ENCODE peak calls at places on chromosomes 2 and 18, in five cellular contexts. A, F, K, O and I are unnamed samples.

GRCh38 chr2:167271941-167272340 is 383.7 kb downstream of the XIRP2 start:
- DNase-seq in O (no peak), A (no peak), F (peak; percentile 33), K (peak; percentile 24), I (no peak)

GRCh38 chr18:77059294-77059916 is 73.2 kb downstream of the MBP start:
- DNase-seq in A (no peak), O (no peak), F (peak; percentile 91), K (peak; percentile 77), I (no peak)

GRCh38 chr2:222300725-222301295 is 2.0 kb upstream of the PAX3 start:
- DNase-seq in A (no peak), F (no peak), K (peak; percentile 51), O (no peak), I (no peak)

GRCh38 chr2:173087793-173088493 is 12.3 kb downstream of the MAP3K20 start:
- DNase-seq in F (no peak), K (no peak), A (no peak), O (no peak), I (no peak)

GRCh38 chr18:59623456-59624383 is 73.5 kb downstream of the CCBE1 start:
- DNase-seq in A (no peak), K (peak; percentile 53), O (peak; percentile 82), F (peak; percentile 45), I (no peak)

GRCh38 chr2:47503481-47504070 is 100.6 kb downstream of the MSH2 start:
- DNase-seq in K (no peak), O (no peak), F (no peak), A (no peak), I (no peak)

GRCh38 chr18:32284284-32284683 is 94.4 kb downstream of the MEP1B start:
- DNase-seq in O (no peak), F (peak; percentile 3), A (no peak), K (peak; percentile 45), I (no peak)

GRCh38 chr18:68402784-68403183 is 312.1 kb downstream of the TMX3 start:
- DNase-seq in A (no peak), K (no peak), F (no peak), O (no peak), I (no peak)

GRCh38 chr2:186065491-186065890 is 326.9 kb downstream of the FSIP2 start:
- DNase-seq in O (no peak), F (no peak), K (no peak), A (no peak), I (no peak)

GRCh38 chr2:144518744-144519596 is 949 bp downstream of the ZEB2 start:
- DNase-seq in O (no peak), A (no peak), F (no peak), K (peak; percentile 50), I (no peak)

GRCh38 chr18:21261352-21261751 is 19.3 kb downstream of the GREB1L start:
- DNase-seq in A (no peak), F (no peak), O (no peak), K (no peak), I (no peak)

GRCh38 chr2:159895258-159896209 is 97.5 kb upstream of the CD302 start:
- DNase-seq in K (no peak), F (peak; percentile 34), A (no peak), O (no peak), I (no peak)

GRCh38 chr2:157246212-157247067 is 11.1 kb upstream of the GALNT5 start:
- DNase-seq in O (peak; percentile 85), A (peak; percentile 59), K (peak; percentile 92), F (peak; percentile 85), I (peak; percentile 79)

GRCh38 chr2:129587426-129588064 is 391.9 kb upstream of the RAB6C start:
- DNase-seq in K (no peak), F (no peak), O (no peak), A (no peak), I (no peak)
- TF ChIP-seq CTCF in K (no peak), F (no peak), O (no peak), A (no peak), I (no peak)

GRCh38 chr18:44126598-44126997 is 554.1 kb upstream of the SETBP1 start:
- DNase-seq in A (no peak), O (no peak), F (no peak), K (no peak), I (no peak)

GRCh38 chr18:44134447-44134846 is 546.2 kb upstream of the SETBP1 start:
- DNase-seq in K (no peak), O (no peak), F (no peak), A (no peak), I (no peak)

GRCh38 chr18:44128365-44128764 is 552.3 kb upstream of the SETBP1 start:
- DNase-seq in F (peak; percentile 48), K (peak; percentile 33), A (no peak), O (no peak), I (no peak)

GRCh38 chr18:44133483-44133882 is 547.2 kb upstream of the SETBP1 start:
- DNase-seq in O (no peak), A (no peak), K (no peak), F (no peak), I (no peak)

DNA sequence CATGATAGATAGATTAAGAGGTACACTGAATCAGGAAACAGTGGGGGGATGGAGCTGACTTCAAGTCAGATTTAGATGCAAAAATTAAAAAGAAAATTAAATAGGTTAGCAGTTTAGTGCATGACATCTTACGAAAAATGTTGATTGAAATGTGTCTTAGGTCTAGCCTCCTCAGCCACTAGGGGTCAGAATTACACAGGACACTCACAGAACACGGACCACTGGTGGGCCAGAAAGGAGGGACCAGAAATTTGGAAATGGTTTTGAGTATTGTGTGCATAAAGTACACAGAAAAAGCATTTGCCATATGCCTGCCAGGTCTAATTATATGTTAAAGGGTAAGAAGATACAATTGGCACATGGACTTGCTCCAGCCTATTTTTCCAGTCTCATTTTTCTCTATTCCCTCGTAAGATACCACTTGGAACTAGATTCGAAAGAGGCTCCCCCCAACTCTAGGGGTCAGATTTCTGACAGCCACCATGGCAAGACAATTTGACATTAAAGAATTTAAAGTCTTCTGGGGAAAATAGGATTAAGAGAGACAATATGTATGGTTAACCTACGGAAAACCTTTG is 550.2 kb upstream of the SETBP1 start:
- DNase-seq in K (peak; percentile 53), F (peak; percentile 57), O (peak; percentile 27), A (no peak), I (no peak)
- TF ChIP-seq CTCF in K (peak; percentile 75), F (peak; percentile 83), O (peak; percentile 79), A (peak; percentile 65), I (peak; percentile 65)

GRCh38 chr2:10427568-10427975 is 20.6 kb downstream of the ODC1 start:
- DNase-seq in F (no peak), O (no peak), A (no peak), K (no peak), I (no peak)
- TF ChIP-seq CTCF in F (no peak), O (no peak), A (no peak), K (no peak), I (no peak)

DNA sequence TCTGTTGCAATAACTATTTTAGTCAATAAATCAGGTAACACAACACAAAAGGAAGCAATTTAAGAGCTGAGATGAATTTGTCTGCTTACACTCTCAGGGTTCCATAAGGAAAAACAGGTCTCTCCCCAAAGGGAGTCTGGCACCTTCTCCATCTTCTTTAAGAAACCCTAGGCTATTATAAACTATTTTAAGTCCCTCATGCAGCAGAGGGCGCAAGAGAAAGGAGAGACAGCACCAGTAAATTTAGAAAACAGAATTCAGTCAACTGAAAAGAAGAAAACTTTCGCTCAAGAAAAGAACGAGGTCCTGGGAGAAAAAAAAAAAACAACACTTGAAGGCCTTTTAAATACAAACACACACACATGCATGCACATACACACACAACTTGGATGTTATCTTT is 19.1 kb downstream of the SULT1C4 start:
- DNase-seq in O (no peak), F (peak; percentile 23), K (peak; percentile 42), A (no peak), I (peak; percentile 7)
- TF ChIP-seq CTCF in O (peak; percentile 24), F (peak; percentile 46), K (peak; percentile 28), A (peak; percentile 34), I (peak; percentile 48)

GRCh38 chr2:170123593-170123992 is 54.4 kb upstream of the MYO3B start:
- DNase-seq in F (no peak), K (peak; percentile 3), A (peak; percentile 39), O (no peak), I (no peak)
- TF ChIP-seq CTCF in F (no peak), K (peak; percentile 0), A (peak; percentile 19), O (peak; percentile 9), I (no peak)

GRCh38 chr2:207351171-207351570 is 178.6 kb upstream of the CREB1 start:
- DNase-seq in F (no peak), A (no peak), K (no peak), O (no peak), I (no peak)

GRCh38 chr2:207353836-207354235 is 175.9 kb upstream of the CREB1 start:
- DNase-seq in K (no peak), A (no peak), F (no peak), O (no peak), I (no peak)

GRCh38 chr2:207354466-207354865 is 175.3 kb upstream of the CREB1 start:
- DNase-seq in A (no peak), O (no peak), F (no peak), K (no peak), I (no peak)

GRCh38 chr2:207356604-207357003 is 173.2 kb upstream of the CREB1 start:
- DNase-seq in O (no peak), A (no peak), K (no peak), F (no peak), I (no peak)

DNA sequence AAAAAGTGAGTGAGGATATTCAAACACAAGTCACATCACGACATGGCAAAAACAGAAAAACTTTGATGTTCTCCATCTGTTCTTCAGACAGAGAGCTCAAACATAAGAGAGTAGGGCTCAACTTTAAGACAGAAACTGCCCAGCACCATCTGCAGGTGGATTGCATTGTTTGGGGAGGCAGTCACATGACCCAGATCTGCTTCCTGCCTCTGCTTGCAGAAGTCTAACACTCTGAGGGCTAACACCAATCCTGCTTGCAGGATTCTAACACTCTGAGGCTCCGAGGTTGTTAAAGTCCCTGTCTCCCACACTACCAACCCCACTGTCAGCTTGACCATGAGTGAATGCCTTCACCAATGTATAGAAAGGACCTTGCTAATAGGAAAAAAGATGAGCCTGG is 176.8 kb upstream of the CREB1 start:
- DNase-seq in K (no peak), A (peak; percentile 11), O (no peak), F (no peak), I (no peak)
- TF ChIP-seq CTCF in K (no peak), A (no peak), O (no peak), F (no peak), I (peak; percentile 24)

GRCh38 chr2:65724752-65725151 is 292.4 kb upstream of the SPRED2 start:
- DNase-seq in K (no peak), F (no peak), A (no peak), O (no peak), I (no peak)

GRCh38 chr2:65724341-65724740 is 291.9 kb upstream of the SPRED2 start:
- DNase-seq in A (no peak), K (no peak), O (no peak), F (no peak), I (no peak)

GRCh38 chr2:65722028-65722427 is 289.6 kb upstream of the SPRED2 start:
- DNase-seq in F (peak; percentile 16), K (peak; percentile 45), O (no peak), A (no peak), I (no peak)
- TF ChIP-seq CTCF in F (peak; percentile 62), K (peak; percentile 52), O (peak; percentile 63), A (no peak), I (peak; percentile 51)

DNA sequence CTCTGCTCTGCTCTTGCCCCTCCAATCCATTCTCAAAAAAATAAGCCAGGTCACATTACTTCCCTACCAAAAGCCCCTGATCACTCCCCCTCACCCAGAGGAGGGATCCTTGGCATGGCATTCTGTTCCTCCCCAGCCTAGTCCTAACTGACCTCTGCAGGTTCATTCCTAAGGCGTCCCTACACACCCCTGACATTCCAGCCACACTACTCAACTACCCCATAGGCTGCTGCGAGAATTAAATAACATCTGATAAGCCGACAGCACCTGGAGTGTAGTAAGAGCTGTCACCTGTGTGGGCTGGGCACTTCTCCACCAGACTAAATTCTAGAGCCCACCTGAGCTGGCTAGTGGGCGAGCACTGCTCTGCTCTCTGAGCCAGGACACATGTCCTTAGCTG is 44.7 kb upstream of the SLC1A4 start:
- DNase-seq in F (no peak), A (no peak), K (no peak), O (no peak), I (no peak)
- TF ChIP-seq CTCF in F (no peak), A (no peak), K (no peak), O (no peak), I (no peak)